ENCODE peak calls at places on chromosomes 2 and 18, in seven cellular contexts. One of them, this sample, is unnamed. For H3K4me1, the result is how much of the 10 kb centered on the place peaks cover.

GRCh38 chr2:19408592-19408991 is 50.2 kb upstream of the OSR1 start:
- DNase-seq in lower lobe of right lung: no peak
- DNase-seq in esophagus squamous epithelium: no peak
- DNase-seq in suprapubic skin: no peak
- DNase-seq in HCT116: no peak
- DNase-seq in stomach: no peak
- DNase-seq in upper lobe of right lung: no peak
- DNase-seq in this sample: no peak

GRCh38 chr18:78542204-78542603 is 437.4 kb upstream of the SALL3 start:
- DNase-seq in HCT116: no peak
- DNase-seq in lower lobe of right lung: peak
- DNase-seq in suprapubic skin: peak
- DNase-seq in esophagus squamous epithelium: no peak
- DNase-seq in upper lobe of right lung: peak
- DNase-seq in stomach: peak
- DNase-seq in this sample: peak

GRCh38 chr18:25351773-25352628 is at the start of gene ZNF521:
- DNase-seq in HCT116: peak
- DNase-seq in lower lobe of right lung: peak
- DNase-seq in suprapubic skin: peak
- DNase-seq in stomach: peak
- DNase-seq in upper lobe of right lung: peak
- DNase-seq in esophagus squamous epithelium: peak
- DNase-seq in this sample: peak

GRCh38 chr18:58263055-58263732 is 219.2 kb downstream of the NEDD4L start:
- DNase-seq in HCT116: peak
- DNase-seq in suprapubic skin: no peak
- DNase-seq in upper lobe of right lung: no peak
- DNase-seq in lower lobe of right lung: no peak
- DNase-seq in esophagus squamous epithelium: no peak
- DNase-seq in stomach: no peak
- DNase-seq in this sample: no peak

GRCh38 chr2:18959952-18960717 is 370.8 kb upstream of the NT5C1B start:
- DNase-seq in lower lobe of right lung: no peak
- DNase-seq in suprapubic skin: no peak
- DNase-seq in upper lobe of right lung: no peak
- DNase-seq in HCT116: no peak
- DNase-seq in esophagus squamous epithelium: no peak
- DNase-seq in stomach: no peak
- DNase-seq in this sample: no peak

GRCh38 chr2:102050854-102051391 is 59.2 kb downstream of the IL1R2 start:
- DNase-seq in esophagus squamous epithelium: no peak
- DNase-seq in stomach: peak
- DNase-seq in upper lobe of right lung: peak
- DNase-seq in HCT116: no peak
- DNase-seq in lower lobe of right lung: peak
- DNase-seq in suprapubic skin: peak
- DNase-seq in this sample: peak

GRCh38 chr2:219252570-219252899 is 508 bp upstream of the TUBA4B start:
- DNase-seq in esophagus squamous epithelium: no peak
- DNase-seq in HCT116: no peak
- DNase-seq in stomach: no peak
- DNase-seq in suprapubic skin: no peak
- DNase-seq in lower lobe of right lung: no peak
- DNase-seq in upper lobe of right lung: no peak
- DNase-seq in this sample: no peak

GRCh38 chr2:119700866-119701265 is 21.9 kb downstream of the TMEM177 start:
- DNase-seq in lower lobe of right lung: no peak
- DNase-seq in esophagus squamous epithelium: no peak
- DNase-seq in suprapubic skin: no peak
- DNase-seq in stomach: no peak
- DNase-seq in upper lobe of right lung: no peak
- DNase-seq in HCT116: no peak
- DNase-seq in this sample: no peak

GRCh38 chr2:43637030-43637803 is at the start of gene PLEKHH2:
- DNase-seq in upper lobe of right lung: peak
- DNase-seq in suprapubic skin: peak
- DNase-seq in stomach: peak
- DNase-seq in HCT116: peak
- DNase-seq in esophagus squamous epithelium: peak
- DNase-seq in lower lobe of right lung: peak
- DNase-seq in this sample: peak

GRCh38 chr2:12048551-12048950 is 302.1 kb downstream of the LPIN1 start:
- DNase-seq in esophagus squamous epithelium: no peak
- DNase-seq in stomach: no peak
- DNase-seq in upper lobe of right lung: no peak
- DNase-seq in lower lobe of right lung: no peak
- DNase-seq in HCT116: no peak
- DNase-seq in suprapubic skin: no peak
- DNase-seq in this sample: no peak

GRCh38 chr2:163662141-163662780 is 73.5 kb downstream of the FIGN start:
- DNase-seq in upper lobe of right lung: no peak
- DNase-seq in lower lobe of right lung: no peak
- DNase-seq in suprapubic skin: no peak
- DNase-seq in stomach: no peak
- DNase-seq in HCT116: no peak
- DNase-seq in esophagus squamous epithelium: no peak
- DNase-seq in this sample: no peak

GRCh38 chr2:144890828-144891227 is 370.9 kb upstream of the ZEB2 start:
- DNase-seq in lower lobe of right lung: no peak
- DNase-seq in upper lobe of right lung: no peak
- DNase-seq in esophagus squamous epithelium: no peak
- DNase-seq in suprapubic skin: no peak
- DNase-seq in HCT116: peak
- DNase-seq in stomach: no peak
- DNase-seq in this sample: no peak

GRCh38 chr18:48859311-48860275 is 91.2 kb downstream of the SMAD7 start:
- DNase-seq in suprapubic skin: no peak
- DNase-seq in upper lobe of right lung: peak
- DNase-seq in esophagus squamous epithelium: no peak
- DNase-seq in lower lobe of right lung: peak
- DNase-seq in stomach: no peak
- DNase-seq in HCT116: no peak
- DNase-seq in this sample: peak

GRCh38 chr18:25229080-25229479 is 122.9 kb downstream of the ZNF521 start:
- DNase-seq in HCT116: no peak
- DNase-seq in stomach: no peak
- DNase-seq in upper lobe of right lung: no peak
- DNase-seq in lower lobe of right lung: no peak
- DNase-seq in suprapubic skin: no peak
- DNase-seq in esophagus squamous epithelium: no peak
- DNase-seq in this sample: peak

GRCh38 chr2:119713819-119714490 is 35.0 kb downstream of the TMEM177 start:
- DNase-seq in stomach: no peak
- DNase-seq in esophagus squamous epithelium: no peak
- DNase-seq in upper lobe of right lung: no peak
- DNase-seq in lower lobe of right lung: no peak
- DNase-seq in suprapubic skin: no peak
- DNase-seq in HCT116: no peak
- DNase-seq in this sample: no peak

GRCh38 chr2:85539361-85540130 is 578 bp downstream of the MAT2A start:
- DNase-seq in esophagus squamous epithelium: peak
- DNase-seq in HCT116: no peak
- DNase-seq in suprapubic skin: peak
- DNase-seq in lower lobe of right lung: peak
- DNase-seq in upper lobe of right lung: peak
- DNase-seq in stomach: peak
- DNase-seq in this sample: peak

GRCh38 chr2:232882505-232883115 is 12.5 kb downstream of the SNORC start:
- DNase-seq in HCT116: no peak
- DNase-seq in esophagus squamous epithelium: no peak
- DNase-seq in upper lobe of right lung: peak
- DNase-seq in suprapubic skin: no peak
- DNase-seq in lower lobe of right lung: peak
- DNase-seq in stomach: no peak
- DNase-seq in this sample: no peak

GRCh38 chr18:43789234-43790000 is 512.1 kb upstream of the SYT4 start:
- DNase-seq in lower lobe of right lung: no peak
- DNase-seq in suprapubic skin: no peak
- DNase-seq in HCT116: no peak
- DNase-seq in esophagus squamous epithelium: no peak
- DNase-seq in stomach: no peak
- DNase-seq in upper lobe of right lung: no peak
- DNase-seq in this sample: no peak

GRCh38 chr2:235092433-235092832 is 140.6 kb downstream of the SH3BP4 start:
- DNase-seq in esophagus squamous epithelium: no peak
- DNase-seq in HCT116: no peak
- DNase-seq in suprapubic skin: no peak
- DNase-seq in stomach: no peak
- DNase-seq in upper lobe of right lung: no peak
- DNase-seq in lower lobe of right lung: no peak
- DNase-seq in this sample: no peak

GRCh38 chr2:155377931-155378444 is 679.5 kb downstream of the KCNJ3 start:
- DNase-seq in upper lobe of right lung: no peak
- DNase-seq in lower lobe of right lung: no peak
- DNase-seq in suprapubic skin: no peak
- DNase-seq in HCT116: no peak
- DNase-seq in stomach: no peak
- DNase-seq in esophagus squamous epithelium: no peak
- DNase-seq in this sample: no peak

GRCh38 chr2:104340162-104340561 is 513.8 kb upstream of the POU3F3 start:
- DNase-seq in stomach: no peak
- DNase-seq in HCT116: no peak
- DNase-seq in upper lobe of right lung: no peak
- DNase-seq in suprapubic skin: no peak
- DNase-seq in esophagus squamous epithelium: no peak
- DNase-seq in lower lobe of right lung: no peak
- DNase-seq in this sample: no peak

GRCh38 chr2:88187927-88188326 is 17.8 kb downstream of the THNSL2 start:
- DNase-seq in lower lobe of right lung: no peak
- DNase-seq in upper lobe of right lung: no peak
- DNase-seq in suprapubic skin: no peak
- DNase-seq in esophagus squamous epithelium: no peak
- DNase-seq in HCT116: no peak
- DNase-seq in stomach: no peak
- DNase-seq in this sample: no peak

GRCh38 chr2:231614559-231615057 is 21.9 kb downstream of the TEX44 start:
- DNase-seq in lower lobe of right lung: peak
- DNase-seq in HCT116: no peak
- DNase-seq in esophagus squamous epithelium: no peak
- DNase-seq in suprapubic skin: peak
- DNase-seq in stomach: peak
- DNase-seq in upper lobe of right lung: peak
- DNase-seq in this sample: peak
- H3K27ac ChIP-seq in lower lobe of right lung: peak
- H3K27ac ChIP-seq in HCT116: peak
- H3K27ac ChIP-seq in esophagus squamous epithelium: peak
- H3K27ac ChIP-seq in suprapubic skin: peak
- H3K27ac ChIP-seq in stomach: peak
- H3K27ac ChIP-seq in upper lobe of right lung: peak
- H3K27ac ChIP-seq in this sample: peak

GRCh38 chr2:164947281-164947680 is 8.0 kb downstream of the SLC38A11 start:
- DNase-seq in lower lobe of right lung: no peak
- DNase-seq in upper lobe of right lung: no peak
- DNase-seq in HCT116: no peak
- DNase-seq in esophagus squamous epithelium: no peak
- DNase-seq in stomach: no peak
- DNase-seq in suprapubic skin: no peak
- DNase-seq in this sample: no peak
- H3K4me3 ChIP-seq in lower lobe of right lung: no peak
- H3K4me3 ChIP-seq in upper lobe of right lung: no peak
- H3K4me3 ChIP-seq in HCT116: no peak
- H3K4me3 ChIP-seq in esophagus squamous epithelium: no peak
- H3K4me3 ChIP-seq in stomach: no peak
- H3K4me3 ChIP-seq in suprapubic skin: no peak
- H3K4me3 ChIP-seq in this sample: no peak

GRCh38 chr18:76450452-76450851 is 44.6 kb downstream of the ZNF516 start:
- DNase-seq in HCT116: no peak
- DNase-seq in upper lobe of right lung: no peak
- DNase-seq in esophagus squamous epithelium: no peak
- DNase-seq in lower lobe of right lung: no peak
- DNase-seq in suprapubic skin: no peak
- DNase-seq in stomach: no peak
- DNase-seq in this sample: no peak

GRCh38 chr18:76451475-76452331 is 43.3 kb downstream of the ZNF516 start:
- DNase-seq in upper lobe of right lung: no peak
- DNase-seq in lower lobe of right lung: peak
- DNase-seq in suprapubic skin: no peak
- DNase-seq in stomach: no peak
- DNase-seq in HCT116: no peak
- DNase-seq in esophagus squamous epithelium: no peak
- DNase-seq in this sample: no peak

GRCh38 chr18:76452357-76452756 is 42.7 kb downstream of the ZNF516 start:
- DNase-seq in upper lobe of right lung: no peak
- DNase-seq in HCT116: no peak
- DNase-seq in lower lobe of right lung: peak
- DNase-seq in suprapubic skin: no peak
- DNase-seq in stomach: no peak
- DNase-seq in esophagus squamous epithelium: no peak
- DNase-seq in this sample: no peak

GRCh38 chr18:76449110-76449453 is 46.0 kb downstream of the ZNF516 start:
- DNase-seq in suprapubic skin: peak
- DNase-seq in lower lobe of right lung: peak
- DNase-seq in esophagus squamous epithelium: no peak
- DNase-seq in upper lobe of right lung: peak
- DNase-seq in HCT116: no peak
- DNase-seq in stomach: no peak
- DNase-seq in this sample: no peak

DNA sequence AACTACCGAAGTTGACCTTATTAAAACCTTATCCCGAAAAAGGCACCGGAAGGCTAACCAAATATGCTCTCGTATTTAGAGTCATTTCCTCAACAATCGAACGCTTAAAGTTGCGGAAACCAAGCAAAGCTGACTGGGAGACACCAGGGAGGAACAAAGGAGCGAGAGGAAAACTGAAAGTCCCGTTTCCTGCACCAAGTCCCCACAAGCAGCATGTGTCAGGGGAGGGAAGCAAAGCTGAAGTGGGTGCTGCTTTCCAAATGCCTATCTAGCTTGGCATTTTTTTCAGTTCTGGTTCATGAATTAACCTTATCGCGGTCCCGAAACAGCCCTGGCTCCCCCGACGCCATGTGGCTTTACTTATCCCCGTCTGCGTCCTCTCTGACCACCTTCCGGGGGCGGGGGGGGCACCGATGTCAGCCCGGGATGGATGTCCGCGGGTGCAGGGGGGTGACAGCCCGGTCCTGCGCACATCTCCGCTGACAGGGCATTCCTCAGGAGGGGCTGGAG is 44.1 kb downstream of the ZNF516 start:
- DNase-seq in stomach: no peak
- DNase-seq in lower lobe of right lung: peak
- DNase-seq in suprapubic skin: peak
- DNase-seq in HCT116: no peak
- DNase-seq in esophagus squamous epithelium: no peak
- DNase-seq in upper lobe of right lung: peak
- DNase-seq in this sample: peak
- H3K4me1 ChIP-seq in stomach: under half
- H3K4me1 ChIP-seq in lower lobe of right lung: under half
- H3K4me1 ChIP-seq in suprapubic skin: half or more
- H3K4me1 ChIP-seq in HCT116: under half
- H3K4me1 ChIP-seq in esophagus squamous epithelium: under half
- H3K4me1 ChIP-seq in upper lobe of right lung: under half
- H3K4me1 ChIP-seq in this sample: under half

DNA sequence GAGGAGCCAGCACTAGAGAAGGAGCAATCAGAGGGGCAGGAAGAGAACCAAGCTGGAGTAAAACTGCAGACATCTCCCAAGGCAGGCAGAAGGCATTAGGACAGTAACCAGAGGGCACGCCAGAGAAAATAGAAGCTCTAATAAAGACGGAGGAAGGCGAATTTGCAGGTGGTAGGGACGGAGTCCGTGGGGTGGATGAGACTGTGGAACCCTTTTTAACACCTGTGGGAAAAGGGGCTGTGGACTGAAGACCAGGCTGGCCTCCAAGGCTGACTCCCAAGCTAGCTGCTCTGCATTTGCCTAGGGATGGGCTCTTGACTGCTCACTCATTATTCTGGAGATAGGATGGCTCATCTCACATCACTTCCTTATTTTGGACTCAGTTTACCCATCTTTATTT is 49.5 kb downstream of the SLC4A1AP start:
- DNase-seq in esophagus squamous epithelium: no peak
- DNase-seq in suprapubic skin: no peak
- DNase-seq in HCT116: no peak
- DNase-seq in upper lobe of right lung: no peak
- DNase-seq in lower lobe of right lung: no peak
- DNase-seq in stomach: no peak
- DNase-seq in this sample: no peak
- H3K27ac ChIP-seq in esophagus squamous epithelium: no peak
- H3K27ac ChIP-seq in suprapubic skin: no peak
- H3K27ac ChIP-seq in HCT116: no peak
- H3K27ac ChIP-seq in upper lobe of right lung: no peak
- H3K27ac ChIP-seq in lower lobe of right lung: no peak
- H3K27ac ChIP-seq in stomach: no peak
- H3K27ac ChIP-seq in this sample: no peak